ENCODE peak calls at places on chromosome 18, in six cellular contexts. K, I, F, E, D and P are unnamed samples.

GRCh38 chr18:79574938-79575525 is 104.6 kb upstream of the CTDP1 start:
- DNase-seq in I (no peak), K (no peak), F (no peak), D (no peak), E (no peak), P (no peak)

GRCh38 chr18:53567935-53568574 is 656.4 kb downstream of the MBD2 start:
- DNase-seq in I (peak; percentile 45), D (no peak), F (peak; percentile 10), K (no peak), E (no peak), P (no peak)

GRCh38 chr18:7023581-7023980 is 94.0 kb downstream of the LAMA1 start:
- DNase-seq in D (no peak), E (no peak), I (no peak), K (no peak), F (no peak), P (no peak)

GRCh38 chr18:68478246-68478645 is 236.7 kb downstream of the TMX3 start:
- DNase-seq in E (no peak), I (no peak), K (no peak), F (no peak), D (no peak), P (no peak)

GRCh38 chr18:54260376-54261072 is 8.8 kb upstream of the POLI start:
- DNase-seq in F (no peak), I (no peak), E (no peak), K (no peak), D (no peak), P (no peak)

GRCh38 chr18:13137939-13138821 is 80.4 kb upstream of the LDLRAD4 start:
- DNase-seq in D (no peak), F (peak; percentile 76), E (peak; percentile 23), K (peak; percentile 76), I (peak; percentile 89), P (peak; percentile 64)

GRCh38 chr18:316391-316790 is 48.5 kb upstream of the THOC1 start:
- DNase-seq in F (no peak), D (no peak), I (no peak), E (no peak), K (no peak), P (no peak)

GRCh38 chr18:36993068-36993467 is 164.1 kb downstream of the KIAA1328 start:
- DNase-seq in F (no peak), I (no peak), E (no peak), K (no peak), D (no peak), P (no peak)

GRCh38 chr18:73793386-73793785 is 354.2 kb downstream of the FBXO15 start:
- DNase-seq in E (no peak), F (no peak), K (no peak), I (no peak), D (no peak), P (no peak)

GRCh38 chr18:53458266-53458665 is 766.2 kb downstream of the MBD2 start:
- DNase-seq in E (no peak), D (no peak), K (no peak), I (no peak), F (no peak), P (no peak)

GRCh38 chr18:9886005-9886348 is 204 bp downstream of the TXNDC2 start:
- DNase-seq in F (no peak), E (no peak), K (no peak), D (no peak), I (no peak), P (no peak)

GRCh38 chr18:63590966-63591695 is 4.0 kb downstream of the SERPINB13 start:
- DNase-seq in I (no peak), K (no peak), D (no peak), F (no peak), E (no peak), P (no peak)

GRCh38 chr18:22467760-22468553 is 50.2 kb upstream of the CTAGE1 start:
- DNase-seq in E (no peak), D (no peak), F (no peak), K (no peak), I (no peak), P (no peak)

GRCh38 chr18:79406708-79407107 is 11.0 kb downstream of the NFATC1 start:
- DNase-seq in I (no peak), F (no peak), K (no peak), D (no peak), E (no peak), P (no peak)

GRCh38 chr18:76227759-76228158 is 267.3 kb downstream of the ZNF516 start:
- DNase-seq in F (no peak), D (no peak), E (no peak), I (no peak), K (no peak), P (no peak)

GRCh38 chr18:58578835-58579560 is 49.9 kb downstream of the ALPK2 start:
- DNase-seq in D (no peak), E (no peak), F (no peak), I (no peak), K (no peak), P (no peak)

GRCh38 chr18:44599409-44599808 is 81.3 kb upstream of the SETBP1 start:
- DNase-seq in F (peak; percentile 24), K (no peak), D (peak; percentile 12), I (no peak), E (no peak), P (no peak)

GRCh38 chr18:470661-471501 is 29.6 kb downstream of the COLEC12 start:
- DNase-seq in D (no peak), I (no peak), F (no peak), K (no peak), E (no peak), P (no peak)

GRCh38 chr18:59690216-59691045 is 6.8 kb downstream of the CCBE1 start:
- DNase-seq in I (no peak), F (no peak), K (no peak), D (no peak), E (no peak), P (no peak)

GRCh38 chr18:3340015-3340681 is 78.2 kb downstream of the MYL12B start:
- DNase-seq in E (no peak), D (no peak), F (no peak), I (no peak), K (no peak), P (no peak)

GRCh38 chr18:74414951-74415515 is 42.1 kb downstream of the DIPK1C start:
- DNase-seq in D (no peak), E (no peak), I (no peak), K (no peak), F (no peak), P (no peak)

GRCh38 chr18:14093526-14093925 is 38.7 kb downstream of the ZNF519 start:
- DNase-seq in K (no peak), D (no peak), I (no peak), E (no peak), F (no peak), P (no peak)

GRCh38 chr18:56891116-56891515 is 240.0 kb downstream of the WDR7 start:
- DNase-seq in E (no peak), I (no peak), D (no peak), F (no peak), K (no peak), P (no peak)

GRCh38 chr18:79680100-79680879 is 687 bp downstream of the CTDP1 start:
- DNase-seq in E (no peak), F (no peak), D (no peak), I (no peak), K (peak; percentile 34), P (peak; percentile 59)

GRCh38 chr18:45274026-45274425 is 341.2 kb upstream of the SLC14A2 start:
- DNase-seq in F (no peak), K (no peak), I (no peak), D (no peak), E (no peak), P (no peak)

GRCh38 chr18:76602169-76602568 is 107.1 kb upstream of the ZNF516 start:
- DNase-seq in D (no peak), E (no peak), F (no peak), K (no peak), I (no peak), P (no peak)

GRCh38 chr18:13439475-13439874 is 220.9 kb downstream of the LDLRAD4 start:
- DNase-seq in K (no peak), E (no peak), I (no peak), D (no peak), F (no peak), P (no peak)

GRCh38 chr18:23240609-23240930 is 105.3 kb downstream of the CABLES1 start:
- DNase-seq in I (no peak), F (no peak), K (no peak), D (no peak), E (no peak), P (no peak)

GRCh38 chr18:58208207-58208944 is 164.3 kb downstream of the NEDD4L start:
- DNase-seq in I (no peak), E (no peak), F (no peak), D (no peak), K (no peak), P (no peak)

GRCh38 chr18:23735021-23735464 is 45.8 kb downstream of the LAMA3 start:
- DNase-seq in I (no peak), D (no peak), E (no peak), K (no peak), F (no peak), P (no peak)

GRCh38 chr18:56926740-56927139 is 220.1 kb upstream of the BOD1L2 start:
- DNase-seq in D (no peak), K (no peak), I (no peak), F (no peak), E (no peak), P (no peak)

GRCh38 chr18:24368749-24369148 is 28.9 kb downstream of the OSBPL1A start:
- DNase-seq in E (peak; percentile 51), I (no peak), F (no peak), K (peak; percentile 19), D (no peak), P (peak; percentile 68)

GRCh38 chr18:32629292-32629691 is 143.5 kb downstream of the KLHL14 start:
- DNase-seq in D (no peak), K (no peak), I (no peak), E (no peak), F (no peak), P (no peak)

GRCh38 chr18:58937204-58937603 is 72.5 kb downstream of the ZNF532 start:
- DNase-seq in K (no peak), F (no peak), I (no peak), D (no peak), E (no peak), P (no peak)

GRCh38 chr18:49017813-49018552 is 67.2 kb upstream of the SMAD7 start:
- DNase-seq in I (no peak), F (no peak), D (no peak), E (no peak), K (no peak), P (no peak)

GRCh38 chr18:39453882-39454281 is 1888.3 kb upstream of the CELF4 start:
- DNase-seq in F (peak; percentile 29), I (no peak), E (no peak), D (no peak), K (no peak), P (no peak)